ENCODE peak calls at places on chromosomes 5 and 9, in seven cellular contexts. G is brain microvascular endothelial cell; Z is H9; U is suprapubic skin; L is effector memory CD4-positive, alpha-beta T cell; S is HCT116; E is CD8-positive, alpha-beta T cell. P is an unnamed sample.

GRCh38 chr5:124789104-124789605 is 42.7 kb upstream of the ZNF608 start:
- DNase-seq in Z (no peak), S (no peak), E (no peak), G (no peak), L (no peak), U (no peak), P (no peak)

GRCh38 chr5:72465601-72466563 is 41.3 kb downstream of the ZNF366 start:
- DNase-seq in Z (no peak), L (no peak), G (peak), E (no peak), S (no peak), U (no peak), P (no peak)

GRCh38 chr9:121861501-121862180 is 210.2 kb downstream of the DAB2IP start:
- DNase-seq in L (no peak), G (peak), S (peak), E (no peak), Z (peak), U (no peak), P (no peak)

GRCh38 chr5:179205277-179205676 is 140.0 kb downstream of the ADAMTS2 start:
- DNase-seq in L (no peak), U (no peak), S (no peak), E (no peak), G (no peak), Z (no peak), P (no peak)

GRCh38 chr9:12916037-12916436 is 141.2 kb downstream of the LURAP1L start:
- DNase-seq in E (no peak), G (no peak), Z (no peak), L (no peak), U (no peak), S (peak), P (no peak)

GRCh38 chr9:130519927-130520326 is 59.5 kb upstream of the FUBP3 start:
- DNase-seq in S (no peak), E (no peak), L (no peak), U (no peak), Z (no peak), G (no peak), P (no peak)

GRCh38 chr9:134413890-134414731 is 87.9 kb downstream of the RXRA start:
- DNase-seq in L (no peak), G (peak), E (no peak), S (peak), Z (no peak), U (no peak), P (peak)

GRCh38 chr9:98810106-98810840 is 2.8 kb downstream of the GALNT12 start:
- DNase-seq in L (no peak), S (no peak), G (peak), U (no peak), E (no peak), Z (no peak), P (no peak)

GRCh38 chr5:39740404-39740803 is 315.6 kb upstream of the DAB2 start:
- DNase-seq in Z (no peak), G (no peak), S (no peak), E (no peak), U (no peak), L (no peak), P (no peak)

GRCh38 chr5:125673359-125673950 is 749.8 kb upstream of the GRAMD2B start:
- DNase-seq in U (no peak), G (no peak), Z (no peak), L (no peak), E (no peak), S (no peak), P (no peak)

GRCh38 chr9:24071736-24072135 is 245.7 kb upstream of the ELAVL2 start:
- DNase-seq in Z (no peak), S (no peak), E (no peak), L (no peak), G (no peak), U (no peak), P (no peak)

GRCh38 chr5:164362021-164362420 is 856.6 kb downstream of the MAT2B start:
- DNase-seq in U (no peak), L (no peak), E (no peak), Z (no peak), G (no peak), S (no peak), P (no peak)

GRCh38 chr9:101445353-101446029 is 9.9 kb upstream of the ALDOB start:
- DNase-seq in L (no peak), G (no peak), U (no peak), S (no peak), Z (no peak), E (no peak), P (no peak)

GRCh38 chr5:128101676-128102075 is 18.1 kb downstream of the SLC12A2 start:
- DNase-seq in G (no peak), U (no peak), S (no peak), Z (no peak), E (no peak), L (no peak), P (no peak)

GRCh38 chr5:59893436-59894227 is at the start of gene PDE4D:
- DNase-seq in G (peak), E (no peak), S (no peak), U (peak), L (no peak), Z (peak), P (no peak)

GRCh38 chr5:174428895-174429294 is 295.5 kb upstream of the MSX2 start:
- DNase-seq in U (no peak), Z (no peak), E (no peak), S (no peak), L (no peak), G (no peak), P (no peak)

GRCh38 chr5:105238561-105238960 is 1676.0 kb upstream of the NUDT12 start:
- DNase-seq in G (no peak), L (no peak), S (no peak), E (no peak), U (no peak), Z (no peak), P (no peak)

GRCh38 chr5:149388498-149389190 is 9.6 kb upstream of the IL17B start:
- DNase-seq in S (no peak), E (no peak), G (no peak), Z (no peak), L (no peak), U (no peak), P (no peak)

GRCh38 chr5:176514244-176514918 is 22.8 kb downstream of the RNF44 start:
- DNase-seq in S (no peak), L (no peak), Z (no peak), G (no peak), E (no peak), U (no peak), P (no peak)

GRCh38 chr9:116156621-116157314 is 3.2 kb downstream of the PAPPA start:
- DNase-seq in S (no peak), G (peak), E (no peak), L (no peak), U (peak), Z (peak), P (no peak)

GRCh38 chr5:1034421-1034905 is 25.9 kb downstream of the NKD2 start:
- DNase-seq in L (no peak), S (no peak), G (no peak), Z (no peak), U (peak), E (no peak), P (no peak)

GRCh38 chr5:90940227-90940995 is 381.8 kb downstream of the ADGRV1 start:
- DNase-seq in L (no peak), U (no peak), E (no peak), Z (peak), S (no peak), G (peak), P (peak)

GRCh38 chr9:34961574-34962480 is 3.7 kb downstream of the PHF24 start:
- DNase-seq in S (no peak), L (no peak), E (no peak), G (peak), Z (no peak), U (no peak), P (peak)

GRCh38 chr9:129665814-129666511 is 516 bp downstream of the PRRX2 start:
- DNase-seq in E (no peak), L (no peak), Z (no peak), G (no peak), U (no peak), S (no peak), P (no peak)

GRCh38 chr5:33379757-33380156 is 61.0 kb upstream of the TARS1 start:
- DNase-seq in Z (peak), U (no peak), E (no peak), S (peak), L (no peak), G (no peak), P (no peak)

GRCh38 chr5:115377468-115378217 is 81.2 kb upstream of the CCDC112 start:
- DNase-seq in G (peak), E (no peak), S (peak), Z (no peak), L (no peak), U (no peak), P (peak)

GRCh38 chr5:69528015-69528414 is 32.0 kb upstream of the GTF2H2C start:
- DNase-seq in E (no peak), G (no peak), Z (no peak), U (no peak), L (no peak), S (peak), P (peak)

GRCh38 chr5:69528609-69529008 is 31.4 kb upstream of the GTF2H2C start:
- DNase-seq in L (no peak), U (no peak), G (no peak), E (no peak), Z (no peak), S (no peak), P (no peak)

GRCh38 chr5:69526660-69527059 is 33.3 kb upstream of the GTF2H2C start:
- DNase-seq in E (no peak), U (no peak), G (no peak), L (no peak), S (no peak), Z (no peak), P (no peak)

GRCh38 chr5:69527128-69527745 is 32.8 kb upstream of the GTF2H2C start:
- DNase-seq in L (no peak), S (no peak), Z (no peak), U (no peak), G (no peak), E (no peak), P (no peak)

DNA sequence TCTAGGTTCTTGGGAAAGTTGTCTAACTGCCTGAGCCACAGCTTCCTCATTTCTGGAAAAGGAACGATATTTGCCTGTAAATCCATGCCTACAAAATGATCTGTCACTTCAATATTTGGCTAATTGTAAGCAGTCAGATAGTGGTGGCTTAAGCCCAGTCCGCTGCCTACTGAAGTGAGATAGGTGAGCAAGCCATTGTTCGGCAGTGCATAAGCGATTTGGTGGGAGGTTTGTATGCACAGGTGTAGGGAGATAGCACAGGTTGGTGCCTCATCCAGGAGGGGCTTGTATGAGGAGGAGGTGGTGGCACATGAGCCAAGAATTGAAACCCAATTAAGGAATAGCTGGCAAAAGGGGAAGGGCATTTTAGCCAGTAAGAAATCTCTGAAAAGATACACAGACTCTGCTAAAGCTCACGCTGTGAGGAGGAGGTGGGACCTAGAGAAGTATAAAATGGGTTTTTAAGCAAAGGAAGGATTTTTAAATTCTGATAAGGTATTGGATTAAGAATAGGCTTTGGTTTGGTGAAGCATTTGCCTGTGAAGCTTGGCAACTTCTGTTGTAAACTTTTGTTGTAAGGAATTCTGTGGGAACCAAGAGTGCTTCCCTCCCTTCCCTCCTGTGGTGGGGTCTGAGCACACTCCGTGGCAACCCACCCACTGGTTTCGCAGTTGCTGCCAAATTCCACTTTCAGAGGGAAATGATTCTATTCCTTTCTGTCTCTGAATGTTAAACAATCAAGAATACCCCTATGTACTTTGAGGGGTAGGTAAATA is 28.8 kb upstream of the GTF2H2C start:
- DNase-seq in G (no peak), U (no peak), L (no peak), Z (no peak), E (no peak), S (no peak), P (no peak)
- H3K27ac ChIP-seq in G (no peak), U (no peak), L (no peak), Z (no peak), E (no peak), S (no peak), P (no peak)

DNA sequence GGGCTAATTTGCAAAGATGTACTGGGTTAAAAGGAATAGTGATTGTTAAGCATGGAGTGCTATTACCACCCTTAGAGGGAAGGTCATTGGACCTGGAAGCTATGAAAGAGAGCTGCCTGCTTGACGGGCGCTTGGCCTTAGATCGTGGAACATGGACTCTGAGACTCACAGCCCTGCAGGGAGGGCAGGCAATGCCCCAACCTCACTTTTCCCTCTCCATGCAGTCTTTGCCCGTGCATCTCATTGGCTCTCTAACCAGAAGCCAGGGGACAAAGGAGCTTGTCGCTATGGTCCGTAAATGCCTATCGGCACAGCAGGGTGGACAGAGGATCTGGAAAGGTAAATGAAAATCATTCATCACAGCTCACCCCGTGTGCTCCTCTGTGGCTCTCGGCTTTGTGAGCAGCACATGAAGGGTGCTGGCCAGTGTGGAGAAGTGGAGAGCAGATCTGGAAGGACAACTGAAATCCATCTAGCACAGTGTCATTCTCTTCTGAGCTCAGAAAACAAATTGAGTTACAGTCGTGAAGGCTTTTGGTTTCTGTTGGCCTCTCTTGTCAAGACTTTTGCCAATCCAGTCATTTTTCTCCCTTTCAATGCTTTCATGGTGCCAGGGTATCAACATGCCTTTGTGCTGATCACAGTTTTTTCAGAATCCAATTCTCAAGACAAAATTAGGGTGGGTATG is 186.2 kb downstream of the SNX18 start:
- DNase-seq in Z (no peak), E (no peak), S (no peak), U (no peak), L (no peak), G (no peak), P (no peak)
- H3K27ac ChIP-seq in Z (no peak), E (no peak), S (no peak), U (peak), L (no peak), G (no peak), P (peak)

GRCh38 chr5:156589859-156590216 is 260.3 kb upstream of the PPP1R2B start:
- DNase-seq in L (no peak), E (no peak), S (no peak), G (no peak), Z (no peak), U (no peak), P (no peak)
- H3K27ac ChIP-seq in L (no peak), E (no peak), S (no peak), G (no peak), Z (no peak), U (no peak), P (no peak)

DNA sequence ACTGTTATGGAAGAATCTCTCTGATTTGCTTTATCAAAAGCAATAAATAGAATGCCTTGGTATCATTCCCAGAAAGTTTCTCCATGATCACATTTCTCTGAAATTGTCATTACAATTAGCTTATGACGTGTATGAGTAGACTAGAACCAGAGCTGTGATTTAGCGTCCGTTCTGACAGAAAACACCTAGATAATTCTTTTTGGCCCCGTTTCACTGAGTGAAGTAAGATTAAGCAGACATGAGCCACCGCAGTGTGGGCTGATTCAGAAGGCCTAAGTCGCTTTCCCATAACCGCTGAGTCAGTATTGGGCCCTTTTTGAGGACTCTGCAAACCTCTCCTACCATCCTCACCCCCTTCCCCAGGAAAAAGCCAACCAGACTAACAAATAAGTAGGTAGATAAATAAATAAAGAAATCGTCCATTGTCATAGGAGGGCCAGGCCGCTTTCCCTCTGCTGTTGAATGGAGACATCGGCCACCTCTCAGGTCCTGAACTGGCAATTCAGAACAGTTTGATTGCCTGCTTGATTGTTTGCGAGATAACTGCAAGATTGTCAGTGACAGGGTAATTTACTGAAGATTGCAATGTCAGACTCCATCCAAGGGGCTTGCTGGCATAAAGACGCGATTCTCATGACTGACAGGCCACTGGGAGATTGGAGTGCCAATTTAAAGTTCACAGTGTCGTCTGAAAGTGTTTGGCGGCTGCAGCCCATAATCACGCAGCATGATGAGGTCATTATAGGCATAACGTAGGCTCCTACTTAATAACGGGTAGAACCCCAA is 105.0 kb upstream of the WWC1 start:
- DNase-seq in Z (no peak), E (no peak), U (no peak), L (no peak), S (no peak), G (no peak), P (no peak)
- H3K27ac ChIP-seq in Z (no peak), E (no peak), U (no peak), L (no peak), S (no peak), G (no peak), P (no peak)

P was measured in epithelial cell of prostate.